ENCODE peak calls at places on chromosome X, in four cellular contexts. One of them, this sample, is unnamed.

GRCh38 chrX:13223868-13224555 is 95.8 kb downstream of the ATXN3L start:
- DNase-seq in RWPE1: peak
- DNase-seq in mammary epithelial cell: peak
- DNase-seq in psoas muscle: no peak
- DNase-seq in this sample: peak

GRCh38 chrX:82813671-82814078 is 694.4 kb upstream of the POU3F4 start:
- DNase-seq in RWPE1: peak
- DNase-seq in mammary epithelial cell: peak
- DNase-seq in psoas muscle: no peak
- DNase-seq in this sample: peak

GRCh38 chrX:16466640-16467432 is 183.1 kb upstream of the S100G start:
- DNase-seq in mammary epithelial cell: peak
- DNase-seq in RWPE1: peak
- DNase-seq in psoas muscle: no peak
- DNase-seq in this sample: no peak

GRCh38 chrX:9663216-9663615 is 102.4 kb downstream of the GPR143 start:
- DNase-seq in mammary epithelial cell: no peak
- DNase-seq in RWPE1: no peak
- DNase-seq in psoas muscle: no peak
- DNase-seq in this sample: no peak

GRCh38 chrX:115892787-115893671 is 277.5 kb upstream of the AGTR2 start:
- DNase-seq in RWPE1: no peak
- DNase-seq in psoas muscle: peak
- DNase-seq in mammary epithelial cell: peak
- DNase-seq in this sample: no peak

GRCh38 chrX:1481636-1482529 is 29.2 kb upstream of the ASMTL start:
- DNase-seq in psoas muscle: peak
- DNase-seq in RWPE1: no peak
- DNase-seq in mammary epithelial cell: peak
- DNase-seq in this sample: peak

GRCh38 chrX:106247162-106247561 is 79.1 kb downstream of the PWWP3B start:
- DNase-seq in RWPE1: no peak
- DNase-seq in psoas muscle: no peak
- DNase-seq in mammary epithelial cell: peak
- DNase-seq in this sample: no peak

GRCh38 chrX:18973527-18974192 is 10.3 kb downstream of the PHKA2 start:
- DNase-seq in psoas muscle: no peak
- DNase-seq in RWPE1: no peak
- DNase-seq in mammary epithelial cell: no peak
- DNase-seq in this sample: no peak

GRCh38 chrX:119762718-119763117 is 4.3 kb downstream of the SOWAHD start:
- DNase-seq in RWPE1: no peak
- DNase-seq in mammary epithelial cell: no peak
- DNase-seq in psoas muscle: no peak
- DNase-seq in this sample: no peak

GRCh38 chrX:46757593-46757992 is 1.3 kb downstream of the SLC9A7 start:
- DNase-seq in psoas muscle: no peak
- DNase-seq in RWPE1: no peak
- DNase-seq in mammary epithelial cell: peak
- DNase-seq in this sample: peak

GRCh38 chrX:16671005-16671404 is 21.0 kb downstream of the S100G start:
- DNase-seq in mammary epithelial cell: peak
- DNase-seq in psoas muscle: no peak
- DNase-seq in RWPE1: peak
- DNase-seq in this sample: peak

GRCh38 chrX:72131317-72132294 is at the start of gene RTL5:
- DNase-seq in psoas muscle: peak
- DNase-seq in RWPE1: no peak
- DNase-seq in mammary epithelial cell: peak
- DNase-seq in this sample: peak

GRCh38 chrX:56726609-56727008 is 2.4 kb upstream of the NBDY start:
- DNase-seq in psoas muscle: no peak
- DNase-seq in RWPE1: no peak
- DNase-seq in mammary epithelial cell: peak
- DNase-seq in this sample: peak

GRCh38 chrX:9678215-9678980 is 87.2 kb downstream of the GPR143 start:
- DNase-seq in RWPE1: no peak
- DNase-seq in psoas muscle: no peak
- DNase-seq in mammary epithelial cell: no peak
- DNase-seq in this sample: no peak

GRCh38 chrX:93594780-93595179 is 78.6 kb downstream of the NAP1L3 start:
- DNase-seq in mammary epithelial cell: no peak
- DNase-seq in psoas muscle: no peak
- DNase-seq in RWPE1: no peak
- DNase-seq in this sample: no peak

GRCh38 chrX:118594697-118595420 is 99.2 kb downstream of the DOCK11 start:
- DNase-seq in psoas muscle: no peak
- DNase-seq in mammary epithelial cell: no peak
- DNase-seq in RWPE1: no peak
- DNase-seq in this sample: no peak

GRCh38 chrX:118595501-118596042 is 100.0 kb downstream of the DOCK11 start:
- DNase-seq in mammary epithelial cell: no peak
- DNase-seq in RWPE1: no peak
- DNase-seq in psoas muscle: no peak
- DNase-seq in this sample: no peak

GRCh38 chrX:118593407-118593806 is 97.8 kb downstream of the DOCK11 start:
- DNase-seq in RWPE1: no peak
- DNase-seq in psoas muscle: no peak
- DNase-seq in mammary epithelial cell: no peak
- DNase-seq in this sample: no peak

GRCh38 chrX:118596428-118596827 is 100.8 kb downstream of the DOCK11 start:
- DNase-seq in psoas muscle: no peak
- DNase-seq in mammary epithelial cell: no peak
- DNase-seq in RWPE1: no peak
- DNase-seq in this sample: no peak
- H3K27ac ChIP-seq in psoas muscle: no peak
- H3K27ac ChIP-seq in mammary epithelial cell: no peak
- H3K27ac ChIP-seq in RWPE1: no peak
- H3K27ac ChIP-seq in this sample: no peak

GRCh38 chrX:110188701-110189558 is 129.0 kb downstream of the AMMECR1 start:
- DNase-seq in RWPE1: no peak
- DNase-seq in psoas muscle: no peak
- DNase-seq in mammary epithelial cell: no peak
- DNase-seq in this sample: peak
- H3K27ac ChIP-seq in RWPE1: no peak
- H3K27ac ChIP-seq in psoas muscle: no peak
- H3K27ac ChIP-seq in mammary epithelial cell: no peak
- H3K27ac ChIP-seq in this sample: no peak

DNA sequence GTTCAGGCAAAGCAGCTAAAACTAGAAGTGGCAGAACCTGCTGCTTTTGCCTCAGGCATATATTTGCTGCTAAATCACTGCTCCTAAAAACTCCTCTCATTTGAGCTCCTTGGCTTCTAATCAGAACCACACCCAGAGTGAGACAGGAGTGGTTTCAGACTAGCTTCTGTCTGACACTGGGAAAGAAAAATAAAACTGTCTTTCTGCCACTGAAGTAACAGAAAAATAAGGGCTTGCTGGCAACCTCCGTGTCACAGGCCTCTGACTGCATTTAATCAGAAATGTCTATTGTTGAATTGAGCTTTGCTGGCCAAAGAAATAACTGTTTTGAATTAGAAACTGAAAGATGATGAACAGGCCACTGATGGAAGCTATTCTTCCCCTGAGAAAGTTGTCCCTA is 52.1 kb upstream of the RAP2C start:
- DNase-seq in psoas muscle: no peak
- DNase-seq in RWPE1: peak
- DNase-seq in mammary epithelial cell: peak
- DNase-seq in this sample: no peak
- H3K27ac ChIP-seq in psoas muscle: no peak
- H3K27ac ChIP-seq in RWPE1: peak
- H3K27ac ChIP-seq in mammary epithelial cell: no peak
- H3K27ac ChIP-seq in this sample: no peak

GRCh38 chrX:112840382-112841113 is at the start of gene AMOT:
- DNase-seq in mammary epithelial cell: peak
- DNase-seq in RWPE1: peak
- DNase-seq in psoas muscle: peak
- DNase-seq in this sample: peak
- H3K27ac ChIP-seq in mammary epithelial cell: no peak
- H3K27ac ChIP-seq in RWPE1: peak
- H3K27ac ChIP-seq in psoas muscle: peak
- H3K27ac ChIP-seq in this sample: peak

GRCh38 chrX:154437398-154437752 is 421 bp downstream of the GDI1 start:
- DNase-seq in mammary epithelial cell: no peak
- DNase-seq in psoas muscle: no peak
- DNase-seq in RWPE1: no peak
- DNase-seq in this sample: no peak

GRCh38 chrX:154435171-154435733 is 1.7 kb upstream of the GDI1 start:
- DNase-seq in RWPE1: no peak
- DNase-seq in mammary epithelial cell: no peak
- DNase-seq in psoas muscle: no peak
- DNase-seq in this sample: no peak

GRCh38 chrX:154434394-154435168 is 2.4 kb upstream of the GDI1 start:
- DNase-seq in mammary epithelial cell: no peak
- DNase-seq in psoas muscle: no peak
- DNase-seq in RWPE1: no peak
- DNase-seq in this sample: no peak

GRCh38 chrX:154436597-154437397 is at the start of gene GDI1:
- DNase-seq in RWPE1: peak
- DNase-seq in psoas muscle: peak
- DNase-seq in mammary epithelial cell: no peak
- DNase-seq in this sample: no peak

DNA sequence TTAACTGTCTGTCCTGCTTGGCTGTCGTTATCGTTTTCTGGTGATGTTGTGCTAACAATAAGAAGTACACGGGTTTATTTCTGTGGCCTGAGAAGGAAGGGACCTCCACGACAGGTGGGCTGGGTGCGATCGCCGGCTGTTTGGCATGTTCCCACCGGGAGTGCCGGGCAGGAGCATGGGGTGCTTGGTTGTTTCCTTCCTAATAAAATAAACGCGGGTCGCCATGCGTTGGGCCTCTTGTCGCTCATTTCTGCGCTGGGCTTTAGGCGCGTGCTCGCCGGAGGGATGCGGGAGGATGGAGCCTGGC is 711 bp upstream of the GDI1 start:
- DNase-seq in psoas muscle: no peak
- DNase-seq in RWPE1: no peak
- DNase-seq in mammary epithelial cell: no peak
- DNase-seq in this sample: no peak
- H3K27ac ChIP-seq in psoas muscle: peak
- H3K27ac ChIP-seq in RWPE1: peak
- H3K27ac ChIP-seq in mammary epithelial cell: no peak
- H3K27ac ChIP-seq in this sample: no peak

GRCh38 chrX:66064261-66064660 is 24.4 kb upstream of the VSIG4 start:
- DNase-seq in mammary epithelial cell: no peak
- DNase-seq in psoas muscle: no peak
- DNase-seq in RWPE1: no peak
- DNase-seq in this sample: no peak
- H3K27ac ChIP-seq in mammary epithelial cell: no peak
- H3K27ac ChIP-seq in psoas muscle: no peak
- H3K27ac ChIP-seq in RWPE1: no peak
- H3K27ac ChIP-seq in this sample: no peak

GRCh38 chrX:48530736-48531135 is 8.8 kb upstream of the TBC1D25 start:
- DNase-seq in mammary epithelial cell: peak
- DNase-seq in psoas muscle: no peak
- DNase-seq in RWPE1: no peak
- DNase-seq in this sample: no peak
- H3K27ac ChIP-seq in mammary epithelial cell: peak
- H3K27ac ChIP-seq in psoas muscle: no peak
- H3K27ac ChIP-seq in RWPE1: peak
- H3K27ac ChIP-seq in this sample: no peak

GRCh38 chrX:7054219-7055206 is 93.0 kb upstream of the STS start:
- DNase-seq in mammary epithelial cell: no peak
- DNase-seq in RWPE1: no peak
- DNase-seq in psoas muscle: no peak
- DNase-seq in this sample: no peak
- H3K27ac ChIP-seq in mammary epithelial cell: no peak
- H3K27ac ChIP-seq in RWPE1: no peak
- H3K27ac ChIP-seq in psoas muscle: peak
- H3K27ac ChIP-seq in this sample: no peak

GRCh38 chrX:39577206-39577605 is 520.6 kb downstream of the BCOR start:
- DNase-seq in psoas muscle: no peak
- DNase-seq in RWPE1: no peak
- DNase-seq in mammary epithelial cell: no peak
- DNase-seq in this sample: no peak
- H3K27ac ChIP-seq in psoas muscle: no peak
- H3K27ac ChIP-seq in RWPE1: no peak
- H3K27ac ChIP-seq in mammary epithelial cell: no peak
- H3K27ac ChIP-seq in this sample: no peak

DNA sequence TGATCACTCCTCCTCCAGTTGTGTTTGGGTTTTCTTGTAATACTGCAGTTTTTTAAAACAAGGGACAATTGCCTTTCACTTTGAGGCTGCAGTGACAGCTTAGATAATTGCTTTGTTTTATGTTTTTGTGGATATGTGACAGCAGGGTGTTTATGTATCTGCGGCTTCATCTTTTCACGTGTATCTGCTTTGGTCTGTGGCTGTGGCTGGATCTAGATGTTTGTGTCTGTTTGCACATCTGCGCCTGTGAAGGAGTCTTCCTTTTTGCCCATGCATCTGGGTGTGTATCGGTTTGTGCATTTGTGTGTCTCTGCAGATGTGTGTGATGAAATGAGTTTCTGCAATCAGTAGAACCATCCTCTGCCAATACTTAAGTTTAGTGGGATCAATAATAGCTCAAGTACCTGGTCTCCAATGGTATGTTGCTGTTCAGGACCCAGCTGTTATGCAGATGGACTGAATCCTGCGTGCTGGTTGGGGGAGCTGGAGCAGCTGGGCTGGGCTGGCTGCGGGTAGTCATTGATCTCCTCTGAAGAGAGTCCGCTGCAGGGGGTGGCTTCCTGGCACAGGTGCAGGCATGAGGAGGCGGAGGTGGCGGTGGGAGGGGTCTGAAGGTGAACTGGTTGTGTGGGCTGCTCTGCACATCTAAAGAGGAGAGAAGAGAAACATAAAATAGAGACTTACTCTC is 390.3 kb downstream of the SH2D1A start:
- DNase-seq in psoas muscle: no peak
- DNase-seq in RWPE1: no peak
- DNase-seq in mammary epithelial cell: no peak
- DNase-seq in this sample: no peak
- H3K27ac ChIP-seq in psoas muscle: no peak
- H3K27ac ChIP-seq in RWPE1: no peak
- H3K27ac ChIP-seq in mammary epithelial cell: no peak
- H3K27ac ChIP-seq in this sample: no peak

This sample was measured in endothelial cell of umbilical vein.